ENCODE peak calls at places on chromosome 22, in six cellular contexts. One of them, this sample, is unnamed.

GRCh38 chr22:40007826-40008710 is 13.3 kb downstream of the FAM83F start:
- DNase-seq in PC-9: no peak
- DNase-seq in neural progenitor cell: no peak
- DNase-seq in fibroblast of lung: no peak
- DNase-seq in GM23338: no peak
- DNase-seq in SK-N-MC: no peak
- DNase-seq in this sample: no peak

GRCh38 chr22:36048911-36049677 is 20.5 kb upstream of the RBFOX2 start:
- DNase-seq in PC-9: peak
- DNase-seq in neural progenitor cell: no peak
- DNase-seq in fibroblast of lung: no peak
- DNase-seq in GM23338: no peak
- DNase-seq in SK-N-MC: no peak
- DNase-seq in this sample: peak

GRCh38 chr22:35742342-35743100 is 24.8 kb downstream of the APOL5 start:
- DNase-seq in PC-9: peak
- DNase-seq in neural progenitor cell: no peak
- DNase-seq in fibroblast of lung: peak
- DNase-seq in GM23338: no peak
- DNase-seq in SK-N-MC: no peak
- DNase-seq in this sample: peak

GRCh38 chr22:35611891-35612576 is 5.1 kb downstream of the MB start:
- DNase-seq in PC-9: peak
- DNase-seq in neural progenitor cell: no peak
- DNase-seq in fibroblast of lung: no peak
- DNase-seq in GM23338: no peak
- DNase-seq in SK-N-MC: no peak
- DNase-seq in this sample: no peak

GRCh38 chr22:47498969-47499368 is 736.5 kb downstream of the TBC1D22A start:
- DNase-seq in PC-9: no peak
- DNase-seq in neural progenitor cell: no peak
- DNase-seq in fibroblast of lung: no peak
- DNase-seq in GM23338: no peak
- DNase-seq in SK-N-MC: no peak
- DNase-seq in this sample: no peak

GRCh38 chr22:47957649-47958048 is 1195.2 kb downstream of the TBC1D22A start:
- DNase-seq in PC-9: no peak
- DNase-seq in neural progenitor cell: no peak
- DNase-seq in fibroblast of lung: no peak
- DNase-seq in GM23338: no peak
- DNase-seq in SK-N-MC: no peak
- DNase-seq in this sample: no peak

GRCh38 chr22:46360891-46361290 is 25.4 kb downstream of the TRMU start:
- DNase-seq in PC-9: no peak
- DNase-seq in neural progenitor cell: no peak
- DNase-seq in fibroblast of lung: no peak
- DNase-seq in GM23338: no peak
- DNase-seq in SK-N-MC: no peak
- DNase-seq in this sample: no peak

GRCh38 chr22:47132428-47132825 is 370.0 kb downstream of the TBC1D22A start:
- DNase-seq in PC-9: no peak
- DNase-seq in neural progenitor cell: no peak
- DNase-seq in fibroblast of lung: no peak
- DNase-seq in GM23338: no peak
- DNase-seq in SK-N-MC: no peak
- DNase-seq in this sample: no peak

GRCh38 chr22:47929646-47930185 is 1167.3 kb downstream of the TBC1D22A start:
- DNase-seq in PC-9: no peak
- DNase-seq in neural progenitor cell: no peak
- DNase-seq in fibroblast of lung: no peak
- DNase-seq in GM23338: no peak
- DNase-seq in SK-N-MC: no peak
- DNase-seq in this sample: no peak

GRCh38 chr22:46046299-46046685 is 69.3 kb upstream of the WNT7B start:
- DNase-seq in PC-9: no peak
- DNase-seq in neural progenitor cell: no peak
- DNase-seq in fibroblast of lung: no peak
- DNase-seq in GM23338: no peak
- DNase-seq in SK-N-MC: no peak
- DNase-seq in this sample: no peak

GRCh38 chr22:50656122-50657070 is 16.2 kb upstream of the SHANK3 start:
- DNase-seq in PC-9: peak
- DNase-seq in neural progenitor cell: no peak
- DNase-seq in fibroblast of lung: peak
- DNase-seq in GM23338: no peak
- DNase-seq in SK-N-MC: no peak
- DNase-seq in this sample: peak

DNA sequence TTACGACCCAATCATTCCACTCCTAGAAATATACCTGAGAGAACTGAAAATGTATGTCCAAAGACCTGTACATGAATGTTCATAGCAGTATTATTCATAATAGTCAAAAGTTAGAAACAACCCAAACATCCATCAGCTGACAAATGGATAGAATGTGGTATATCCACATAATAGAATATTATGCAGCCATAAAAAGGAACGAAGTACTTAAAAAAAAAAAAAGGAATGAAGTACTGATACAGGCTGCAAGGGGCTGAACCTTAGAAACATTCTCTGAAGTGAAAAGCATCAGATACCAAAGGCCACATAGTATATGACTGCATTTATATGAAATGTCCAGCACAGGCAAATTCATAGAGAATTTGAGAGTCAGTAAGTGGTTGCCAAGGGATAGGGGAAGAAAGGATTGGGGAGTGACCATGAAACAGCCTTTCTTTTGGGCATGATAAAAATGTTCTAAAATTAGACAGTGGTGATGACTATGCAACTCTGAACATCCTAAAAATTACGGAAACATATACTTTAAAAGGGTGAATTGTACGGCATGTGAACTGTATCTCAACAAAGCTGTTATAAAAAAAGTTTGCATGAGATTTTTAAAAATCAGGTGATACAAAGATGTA is 1.8 kb downstream of the TPST2 start:
- DNase-seq in PC-9: no peak
- DNase-seq in neural progenitor cell: no peak
- DNase-seq in fibroblast of lung: no peak
- DNase-seq in GM23338: no peak
- DNase-seq in SK-N-MC: no peak
- DNase-seq in this sample: peak
- H3K27ac ChIP-seq in PC-9: no peak
- H3K27ac ChIP-seq in neural progenitor cell: no peak
- H3K27ac ChIP-seq in fibroblast of lung: no peak
- H3K27ac ChIP-seq in GM23338: no peak
- H3K27ac ChIP-seq in SK-N-MC: no peak
- H3K27ac ChIP-seq in this sample: no peak

DNA sequence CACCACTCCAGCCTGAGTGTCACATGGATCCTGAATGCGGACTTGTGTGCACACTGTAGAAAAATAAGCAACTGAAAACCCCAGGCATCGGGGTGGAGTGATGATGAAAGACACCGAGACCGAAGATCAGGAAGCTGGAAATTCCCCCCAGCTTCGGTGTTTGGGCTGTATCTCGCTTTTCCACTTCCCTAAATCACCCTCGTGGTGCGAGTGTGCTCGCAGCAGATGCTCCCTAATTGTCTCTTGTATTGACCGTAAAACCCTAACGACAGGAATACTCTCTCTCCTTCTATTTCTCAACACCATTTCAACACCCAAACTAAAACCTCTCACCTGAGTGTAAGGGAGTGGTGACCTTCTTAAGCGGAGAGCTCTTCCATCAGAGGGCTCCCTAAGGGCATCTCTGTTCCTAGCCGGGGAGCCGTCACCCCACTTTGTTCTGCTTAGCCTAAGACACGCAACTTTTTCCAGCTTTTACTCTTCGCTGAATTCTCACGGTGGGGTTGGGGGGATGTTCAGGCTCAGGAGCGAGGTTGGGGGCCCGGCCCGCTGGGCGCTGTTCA is 637 bp upstream of the GRK3 start:
- DNase-seq in PC-9: no peak
- DNase-seq in neural progenitor cell: peak
- DNase-seq in fibroblast of lung: no peak
- DNase-seq in GM23338: peak
- DNase-seq in SK-N-MC: no peak
- DNase-seq in this sample: no peak
- TF ChIP-seq EZH2 in PC-9: no peak
- TF ChIP-seq EZH2 in neural progenitor cell: no peak
- TF ChIP-seq EZH2 in fibroblast of lung: no peak
- TF ChIP-seq EZH2 in GM23338: no peak
- TF ChIP-seq EZH2 in SK-N-MC: no peak
- TF ChIP-seq EZH2 in this sample: no peak

GRCh38 chr22:23218867-23219251 is 38.5 kb downstream of the BCR start:
- DNase-seq in PC-9: no peak
- DNase-seq in neural progenitor cell: peak
- DNase-seq in fibroblast of lung: peak
- DNase-seq in GM23338: peak
- DNase-seq in SK-N-MC: no peak
- DNase-seq in this sample: no peak
- H3K27ac ChIP-seq in PC-9: no peak
- H3K27ac ChIP-seq in neural progenitor cell: no peak
- H3K27ac ChIP-seq in fibroblast of lung: peak
- H3K27ac ChIP-seq in GM23338: no peak
- H3K27ac ChIP-seq in SK-N-MC: no peak
- H3K27ac ChIP-seq in this sample: no peak

GRCh38 chr22:42471441-42471840 is 39.2 kb upstream of the NFAM1 start:
- DNase-seq in PC-9: no peak
- DNase-seq in neural progenitor cell: no peak
- DNase-seq in fibroblast of lung: no peak
- DNase-seq in GM23338: no peak
- DNase-seq in SK-N-MC: no peak
- DNase-seq in this sample: no peak

GRCh38 chr22:42472671-42473070 is 40.5 kb upstream of the NFAM1 start:
- DNase-seq in PC-9: no peak
- DNase-seq in neural progenitor cell: no peak
- DNase-seq in fibroblast of lung: no peak
- DNase-seq in GM23338: no peak
- DNase-seq in SK-N-MC: no peak
- DNase-seq in this sample: no peak

GRCh38 chr22:42473484-42474193 is 41.4 kb upstream of the NFAM1 start:
- DNase-seq in PC-9: peak
- DNase-seq in neural progenitor cell: peak
- DNase-seq in fibroblast of lung: peak
- DNase-seq in GM23338: peak
- DNase-seq in SK-N-MC: peak
- DNase-seq in this sample: peak

GRCh38 chr22:42475122-42475521 is 42.9 kb upstream of the NFAM1 start:
- DNase-seq in PC-9: no peak
- DNase-seq in neural progenitor cell: no peak
- DNase-seq in fibroblast of lung: no peak
- DNase-seq in GM23338: no peak
- DNase-seq in SK-N-MC: no peak
- DNase-seq in this sample: no peak
- TF ChIP-seq EZH2 in PC-9: no peak
- TF ChIP-seq EZH2 in neural progenitor cell: no peak
- TF ChIP-seq EZH2 in fibroblast of lung: no peak
- TF ChIP-seq EZH2 in GM23338: no peak
- TF ChIP-seq EZH2 in SK-N-MC: no peak
- TF ChIP-seq EZH2 in this sample: no peak

GRCh38 chr22:44775862-44776261 is 23.5 kb downstream of the ARHGAP8 start:
- DNase-seq in PC-9: no peak
- DNase-seq in neural progenitor cell: no peak
- DNase-seq in fibroblast of lung: no peak
- DNase-seq in GM23338: no peak
- DNase-seq in SK-N-MC: no peak
- DNase-seq in this sample: no peak
- H3K27ac ChIP-seq in PC-9: no peak
- H3K27ac ChIP-seq in neural progenitor cell: no peak
- H3K27ac ChIP-seq in fibroblast of lung: no peak
- H3K27ac ChIP-seq in GM23338: no peak
- H3K27ac ChIP-seq in SK-N-MC: no peak
- H3K27ac ChIP-seq in this sample: no peak

GRCh38 chr22:19240813-19241592 is 50.5 kb downstream of the CLTCL1 start:
- DNase-seq in PC-9: no peak
- DNase-seq in neural progenitor cell: no peak
- DNase-seq in fibroblast of lung: no peak
- DNase-seq in GM23338: no peak
- DNase-seq in SK-N-MC: no peak
- DNase-seq in this sample: no peak
- TF ChIP-seq EZH2 in PC-9: no peak
- TF ChIP-seq EZH2 in neural progenitor cell: no peak
- TF ChIP-seq EZH2 in fibroblast of lung: no peak
- TF ChIP-seq EZH2 in GM23338: no peak
- TF ChIP-seq EZH2 in SK-N-MC: no peak
- TF ChIP-seq EZH2 in this sample: no peak

DNA sequence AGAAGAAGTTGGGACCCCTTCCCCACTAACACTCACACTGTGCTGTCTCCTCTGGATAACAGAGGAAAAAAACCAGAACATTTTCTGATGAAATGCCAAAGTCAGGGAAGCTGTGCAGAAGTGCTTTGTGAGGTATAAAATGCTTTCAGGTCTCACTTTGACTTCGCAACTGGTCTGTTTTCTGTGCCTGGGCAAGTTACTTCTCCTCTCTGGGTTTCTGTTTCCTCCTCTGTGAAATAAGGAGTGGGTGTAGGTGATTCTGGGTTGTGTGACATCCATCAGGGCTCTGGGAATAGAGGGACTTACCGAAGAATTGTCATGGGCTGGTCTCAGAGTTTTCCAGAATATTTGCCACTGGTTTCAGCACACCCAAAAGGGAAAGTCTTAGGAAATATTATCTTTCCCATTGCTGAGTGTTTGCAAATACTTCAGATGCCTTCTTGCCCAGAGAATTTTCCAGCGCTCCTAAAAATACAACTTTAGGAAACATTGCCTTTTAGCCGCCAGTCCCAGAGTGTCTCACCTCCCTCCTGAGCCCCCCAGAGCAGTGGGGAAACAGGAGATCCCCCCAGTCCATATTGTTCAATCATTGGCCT is 118.5 kb downstream of the KIAA1671 start:
- DNase-seq in PC-9: no peak
- DNase-seq in neural progenitor cell: no peak
- DNase-seq in fibroblast of lung: no peak
- DNase-seq in GM23338: no peak
- DNase-seq in SK-N-MC: no peak
- DNase-seq in this sample: no peak
- H3K27ac ChIP-seq in PC-9: no peak
- H3K27ac ChIP-seq in neural progenitor cell: no peak
- H3K27ac ChIP-seq in fibroblast of lung: no peak
- H3K27ac ChIP-seq in GM23338: no peak
- H3K27ac ChIP-seq in SK-N-MC: no peak
- H3K27ac ChIP-seq in this sample: no peak

GRCh38 chr22:43891360-43892182 is at the start of gene PNPLA5:
- DNase-seq in PC-9: no peak
- DNase-seq in neural progenitor cell: peak
- DNase-seq in fibroblast of lung: no peak
- DNase-seq in GM23338: peak
- DNase-seq in SK-N-MC: no peak
- DNase-seq in this sample: peak
- TF ChIP-seq EZH2 in PC-9: no peak
- TF ChIP-seq EZH2 in neural progenitor cell: peak
- TF ChIP-seq EZH2 in fibroblast of lung: no peak
- TF ChIP-seq EZH2 in GM23338: no peak
- TF ChIP-seq EZH2 in SK-N-MC: no peak
- TF ChIP-seq EZH2 in this sample: peak

GRCh38 chr22:43288807-43289417 is 54.3 kb downstream of the SCUBE1 start:
- DNase-seq in PC-9: no peak
- DNase-seq in neural progenitor cell: peak
- DNase-seq in fibroblast of lung: no peak
- DNase-seq in GM23338: no peak
- DNase-seq in SK-N-MC: no peak
- DNase-seq in this sample: no peak
- H3K27ac ChIP-seq in PC-9: no peak
- H3K27ac ChIP-seq in neural progenitor cell: peak
- H3K27ac ChIP-seq in fibroblast of lung: no peak
- H3K27ac ChIP-seq in GM23338: no peak
- H3K27ac ChIP-seq in SK-N-MC: no peak
- H3K27ac ChIP-seq in this sample: no peak

This sample was measured in GM23248.